ENCODE peak calls at places on chromosomes 4 and X, in four cellular contexts. G is HepG2, P is GM12878, D is K562. Y is an unnamed sample.
A peak's percentile ranks its signal among the peaks of the same experiment; 100 is the strongest.

GRCh38 chrX:18885317-18886004 is 98.5 kb downstream of the PHKA2 start:
- DNase-seq in D (no peak), P (peak; percentile 8), G (no peak), Y (no peak)

GRCh38 chr4:81724925-81725329 is 253.2 kb upstream of the RASGEF1B start:
- DNase-seq in P (peak; percentile 3), D (peak; percentile 75), G (peak; percentile 7), Y (peak; percentile 27)

GRCh38 chrX:44105228-44105913 is 132.2 kb upstream of the NDP start:
- DNase-seq in G (no peak), D (peak; percentile 0), P (no peak), Y (no peak)

GRCh38 chr4:161642708-161643107 is 521.1 kb downstream of the FSTL5 start:
- DNase-seq in G (no peak), D (no peak), P (no peak), Y (no peak)

GRCh38 chr4:126479709-126480108 is 1153.0 kb upstream of the INTU start:
- DNase-seq in G (no peak), D (no peak), P (no peak), Y (no peak)

GRCh38 chr4:121096629-121097028 is 24.3 kb upstream of the NDNF start:
- DNase-seq in G (peak; percentile 7), P (no peak), D (no peak), Y (peak; percentile 9)

GRCh38 chr4:124904723-124905390 is 192.3 kb upstream of the ANKRD50 start:
- DNase-seq in D (no peak), P (no peak), G (no peak), Y (no peak)

GRCh38 chr4:23290656-23291055 is 597.9 kb downstream of the GBA3 start:
- DNase-seq in P (no peak), G (no peak), D (peak; percentile 11), Y (no peak)

GRCh38 chrX:103624111-103624510 is 4.7 kb upstream of the TCEAL1 start:
- DNase-seq in D (no peak), P (no peak), G (no peak), Y (peak; percentile 63)

GRCh38 chr4:95560791-95561190 is 12.0 kb upstream of the UNC5C start:
- DNase-seq in P (no peak), G (no peak), D (no peak), Y (no peak)

GRCh38 chr4:56743550-56743949 is 62.5 kb upstream of the HOPX start:
- DNase-seq in P (no peak), G (no peak), D (no peak), Y (peak; percentile 13)

GRCh38 chr4:138609943-138610350 is 367.8 kb upstream of the SLC7A11 start:
- DNase-seq in G (no peak), D (peak; percentile 4), P (no peak), Y (no peak)

GRCh38 chr4:90171491-90171890 is 44.3 kb downstream of the CCSER1 start:
- DNase-seq in G (no peak), D (no peak), P (no peak), Y (no peak)

GRCh38 chr4:184845367-184846011 is 19.7 kb upstream of the ACSL1 start:
- DNase-seq in D (no peak), P (no peak), G (peak; percentile 40), Y (no peak)

GRCh38 chr4:42357325-42357724 is 40.0 kb upstream of the SHISA3 start:
- DNase-seq in P (no peak), D (no peak), G (no peak), Y (no peak)

GRCh38 chr4:105473340-105474109 is at the start of gene PPA2:
- DNase-seq in D (peak; percentile 91), G (peak; percentile 79), P (peak; percentile 55), Y (peak; percentile 68)

GRCh38 chr4:15040916-15041463 is 38.7 kb downstream of the CPEB2 start:
- DNase-seq in D (no peak), G (no peak), P (no peak), Y (no peak)

GRCh38 chr4:140213736-140214135 is 59.8 kb upstream of the MAML3 start:
- DNase-seq in G (no peak), P (no peak), D (no peak), Y (no peak)

GRCh38 chr4:74667944-74668343 is 126.4 kb downstream of the BTC start:
- DNase-seq in D (no peak), G (no peak), P (no peak), Y (no peak)

GRCh38 chrX:71603618-71604017 is 14.7 kb downstream of the CXCR3 start:
- DNase-seq in D (no peak), G (no peak), P (no peak), Y (no peak)

GRCh38 chrX:131830400-131831184 is 192.5 kb upstream of the STK26 start:
- DNase-seq in D (peak; percentile 92), G (peak; percentile 92), P (peak; percentile 69), Y (peak; percentile 84)

GRCh38 chr4:66585767-66586166 is 915.5 kb upstream of the EPHA5 start:
- DNase-seq in D (no peak), G (no peak), P (no peak), Y (no peak)

GRCh38 chrX:136353519-136354095 is 52.8 kb downstream of the ADGRG4 start:
- DNase-seq in D (no peak), G (no peak), P (no peak), Y (no peak)

GRCh38 chr4:78219825-78220224 is 162.7 kb downstream of the FRAS1 start:
- DNase-seq in P (no peak), D (no peak), G (peak; percentile 65), Y (no peak)

GRCh38 chrX:40484408-40485091 is 96.2 kb upstream of the ATP6AP2 start:
- DNase-seq in D (peak; percentile 20), P (no peak), G (no peak), Y (no peak)

GRCh38 chr4:20839957-20840356 is 139.7 kb downstream of the PACRGL start:
- DNase-seq in D (no peak), G (no peak), P (no peak), Y (no peak)

GRCh38 chrX:154486052-154486395 is 391 bp downstream of the UBL4A start:
- DNase-seq in P (no peak), D (no peak), G (no peak), Y (no peak)

GRCh38 chr4:42643685-42644084 is 13.2 kb downstream of the ATP8A1 start:
- DNase-seq in D (no peak), G (peak; percentile 1), P (peak; percentile 81), Y (no peak)

GRCh38 chr4:107824367-107825071 is at the start of gene SGMS2:
- DNase-seq in D (peak; percentile 27), G (peak; percentile 55), P (no peak), Y (peak; percentile 61)

GRCh38 chr4:94536649-94537464 is 85.1 kb downstream of the PDLIM5 start:
- DNase-seq in P (no peak), G (no peak), D (no peak), Y (no peak)

GRCh38 chr4:34432706-34433105 is 1811.6 kb downstream of the ARAP2 start:
- DNase-seq in G (no peak), P (no peak), D (no peak), Y (no peak)
- TF ChIP-seq FOXM1 in G (no peak), P (no peak), D (no peak), Y (no peak)

DNA sequence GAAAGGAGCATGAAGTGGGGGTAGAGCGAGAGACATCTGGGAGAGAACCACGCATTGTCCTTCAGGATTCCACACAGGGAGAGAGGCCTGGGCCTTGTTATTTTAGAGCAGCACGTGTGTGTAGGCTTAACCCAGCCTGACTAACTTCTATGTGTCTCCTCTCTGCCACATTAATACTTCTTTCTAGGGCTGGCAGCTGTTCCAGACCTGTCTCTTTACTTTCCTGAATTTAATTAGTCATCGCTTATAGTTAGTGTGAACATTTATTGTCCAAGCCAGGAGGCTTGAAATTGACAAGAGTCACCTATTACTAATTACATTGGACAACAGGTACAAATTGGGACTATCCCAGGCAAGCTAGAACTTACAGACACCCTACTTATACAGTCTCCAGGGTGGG is 51.4 kb downstream of the SMAD1 start:
- DNase-seq in D (no peak), P (no peak), G (no peak), Y (no peak)
- TF ChIP-seq BHLHE40 in D (no peak), P (no peak), G (no peak), Y (no peak)

DNA sequence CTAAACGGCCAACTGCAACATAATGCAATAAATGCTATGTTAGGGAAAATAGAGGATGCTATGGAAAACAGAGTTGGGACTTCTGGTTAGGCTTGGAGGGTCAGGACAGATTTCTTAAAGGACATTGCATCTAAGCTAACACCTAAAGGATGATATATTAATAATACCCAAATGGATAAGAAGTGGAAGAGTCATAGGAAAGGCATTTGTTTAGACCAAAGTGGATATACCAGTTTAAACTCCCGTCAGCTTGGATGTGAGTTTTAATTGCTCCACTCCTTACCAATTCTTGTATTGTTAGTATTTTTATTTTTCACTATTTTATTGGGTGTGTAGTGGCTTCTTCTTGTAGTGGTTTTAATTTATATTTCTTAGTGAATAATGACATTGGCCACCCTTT is 93.9 kb downstream of the PTPN13 start:
- DNase-seq in D (no peak), G (no peak), P (no peak), Y (no peak)
- TF ChIP-seq TARDBP in D (no peak), G (no peak), P (no peak), Y (no peak)

GRCh38 chr4:26870576-26871260 is 10.1 kb downstream of the STIM2 start:
- DNase-seq in P (no peak), G (no peak), D (no peak), Y (no peak)

GRCh38 chr4:26874110-26874509 is 13.5 kb downstream of the STIM2 start:
- DNase-seq in P (no peak), G (no peak), D (no peak), Y (no peak)

GRCh38 chr4:26871611-26872010 is 11.0 kb downstream of the STIM2 start:
- DNase-seq in G (no peak), P (no peak), D (no peak), Y (no peak)

GRCh38 chr4:26877417-26877816 is 16.8 kb downstream of the STIM2 start:
- DNase-seq in G (no peak), P (no peak), D (no peak), Y (no peak)

DNA sequence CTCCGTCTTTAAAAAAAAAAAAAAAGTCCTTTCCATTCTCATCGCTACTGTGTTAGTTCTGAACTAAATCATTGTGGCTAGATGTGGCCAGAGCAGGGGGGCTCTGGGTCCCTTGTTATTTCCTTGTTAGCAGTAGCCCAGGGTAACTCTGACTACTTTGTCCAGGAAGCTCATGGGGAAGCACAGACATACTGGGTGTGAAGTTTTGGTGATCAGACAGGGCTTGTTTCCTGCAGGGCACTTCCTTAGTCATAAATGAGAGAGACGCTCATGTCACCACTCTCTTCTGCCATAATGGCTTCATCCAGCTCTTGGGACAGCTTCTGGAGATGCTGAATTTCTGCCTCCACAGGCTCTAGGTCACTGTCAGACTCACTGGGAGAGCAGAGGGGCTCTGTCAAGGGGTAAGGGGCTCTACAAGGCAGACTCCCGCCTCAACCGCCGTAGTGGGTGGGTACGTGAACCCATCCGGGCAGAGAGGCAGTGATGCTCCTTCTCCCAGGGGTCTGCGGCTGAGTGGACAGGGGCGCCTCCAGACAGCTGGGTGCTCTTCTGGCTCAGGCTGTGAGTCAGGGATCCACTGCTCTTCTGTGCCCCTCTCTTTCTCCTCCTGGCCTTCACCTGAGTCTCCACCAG is 12.9 kb downstream of the STIM2 start:
- DNase-seq in D (no peak), G (no peak), P (no peak), Y (no peak)
- TF ChIP-seq FOXM1 in D (no peak), G (no peak), P (no peak), Y (no peak)